ENCODE peak calls at places on chromosome 13, in five cellular contexts. C is endothelial cell of umbilical vein, T is HepG2, G is GM23338, B is fibroblast of lung. O is an unnamed sample.
A peak's percentile ranks its signal among the peaks of the same experiment; 100 is the strongest.

GRCh38 chr13:99439048-99439447 is 62.2 kb upstream of the TM9SF2 start:
- DNase-seq in B (no peak), T (no peak), C (no peak), G (no peak), O (no peak)

GRCh38 chr13:87981416-87981815 is 310.2 kb downstream of the SLITRK5 start:
- DNase-seq in B (no peak), C (no peak), G (no peak), T (no peak), O (no peak)

GRCh38 chr13:30664689-30665088 is 47.0 kb downstream of the USPL1 start:
- DNase-seq in C (no peak), B (no peak), T (no peak), G (no peak), O (no peak)

GRCh38 chr13:99717959-99718674 is 216.8 kb downstream of the TM9SF2 start:
- DNase-seq in G (peak; percentile 88), C (no peak), T (no peak), B (no peak), O (no peak)

GRCh38 chr13:19172647-19173030 is 9.0 kb downstream of the TUBA3C start:
- DNase-seq in C (no peak), T (no peak), B (no peak), G (no peak), O (no peak)

GRCh38 chr13:33154911-33155310 is 130.6 kb downstream of the STARD13 start:
- DNase-seq in G (no peak), T (no peak), C (no peak), B (no peak), O (no peak)

GRCh38 chr13:76086729-76087128 is 450.6 kb downstream of the LMO7 start:
- DNase-seq in G (peak; percentile 10), B (no peak), C (no peak), T (no peak), O (peak; percentile 13)

GRCh38 chr13:68550330-68550729 is 1320.2 kb upstream of the PCDH9 start:
- DNase-seq in B (no peak), C (no peak), T (no peak), G (no peak), O (no peak)

GRCh38 chr13:50549221-50549942 is 294.1 kb downstream of the DLEU7 start:
- DNase-seq in C (no peak), T (no peak), B (no peak), G (no peak), O (no peak)

GRCh38 chr13:20826810-20827560 is 53.2 kb upstream of the EEF1AKMT1 start:
- DNase-seq in B (no peak), C (no peak), T (no peak), G (no peak), O (no peak)

GRCh38 chr13:93810264-93810663 is 583.7 kb downstream of the GPC6 start:
- DNase-seq in C (no peak), G (no peak), T (peak; percentile 3), B (no peak), O (no peak)

GRCh38 chr13:46348976-46349375 is 38.1 kb downstream of the RUBCNL start:
- DNase-seq in B (peak; percentile 23), C (no peak), T (no peak), G (no peak), O (peak; percentile 18)

GRCh38 chr13:89695343-89696257 is 1651.9 kb upstream of the MIR17HG start:
- DNase-seq in G (peak; percentile 73), T (peak; percentile 9), C (peak; percentile 68), B (peak; percentile 74), O (peak; percentile 60)

GRCh38 chr13:35714588-35714987 is 238.1 kb upstream of the MAB21L1 start:
- DNase-seq in C (no peak), T (no peak), G (no peak), B (no peak), O (peak; percentile 71)

GRCh38 chr13:101146101-101146898 is 270.0 kb downstream of the NALCN start:
- DNase-seq in G (no peak), B (no peak), C (no peak), T (no peak), O (no peak)

GRCh38 chr13:73984201-73984600 is 150.0 kb downstream of the KLF12 start:
- DNase-seq in T (no peak), C (no peak), B (no peak), G (no peak), O (no peak)

GRCh38 chr13:91211548-91211947 is 135.9 kb upstream of the MIR17HG start:
- DNase-seq in T (no peak), C (peak; percentile 1), B (no peak), G (no peak), O (no peak)

GRCh38 chr13:76696370-76696769 is 189.8 kb downstream of the KCTD12 start:
- DNase-seq in T (peak; percentile 40), G (no peak), C (no peak), B (no peak), O (no peak)

GRCh38 chr13:49502954-49503353 is 7.2 kb downstream of the PHF11 start:
- DNase-seq in B (peak; percentile 76), C (peak; percentile 58), G (no peak), T (no peak), O (no peak)

GRCh38 chr13:31409678-31410356 is 210.0 kb downstream of the B3GLCT start:
- DNase-seq in T (no peak), G (peak; percentile 52), B (no peak), C (no peak), O (peak; percentile 26)

GRCh38 chr13:76860706-76861105 is 25.5 kb downstream of the KCTD12 start:
- DNase-seq in C (no peak), B (no peak), T (no peak), G (no peak), O (no peak)

GRCh38 chr13:51758691-51759090 is 45.3 kb downstream of the DHRS12 start:
- DNase-seq in B (no peak), T (no peak), C (no peak), G (no peak), O (no peak)

GRCh38 chr13:46686171-46686570 is 110.8 kb downstream of the ESD start:
- DNase-seq in C (no peak), T (no peak), B (no peak), G (no peak), O (no peak)

GRCh38 chr13:92355213-92355612 is 871.4 kb upstream of the GPC6 start:
- DNase-seq in T (peak; percentile 10), C (no peak), G (peak; percentile 66), B (peak; percentile 76), O (peak; percentile 57)

GRCh38 chr13:34808649-34809048 is 133.4 kb upstream of the NBEA start:
- DNase-seq in T (no peak), C (no peak), B (no peak), G (no peak), O (no peak)

GRCh38 chr13:57739089-57739488 is 107.5 kb downstream of the PCDH17 start:
- DNase-seq in C (peak; percentile 12), G (peak; percentile 17), T (no peak), B (no peak), O (no peak)

GRCh38 chr13:98944336-98944735 is 33.5 kb downstream of the DOCK9 start:
- DNase-seq in G (no peak), B (peak; percentile 33), C (no peak), T (no peak), O (no peak)

GRCh38 chr13:21998279-21998678 is 327.4 kb downstream of the FGF9 start:
- DNase-seq in B (no peak), G (peak; percentile 15), C (no peak), T (peak; percentile 16), O (peak; percentile 18)

GRCh38 chr13:27038323-27038722 is 133.3 kb downstream of the USP12 start:
- DNase-seq in C (peak; percentile 71), B (peak; percentile 63), T (no peak), G (no peak), O (no peak)

GRCh38 chr13:60167121-60167520 is 3.4 kb upstream of the DIAPH3 start:
- DNase-seq in C (no peak), G (no peak), B (no peak), T (no peak), O (no peak)

DNA sequence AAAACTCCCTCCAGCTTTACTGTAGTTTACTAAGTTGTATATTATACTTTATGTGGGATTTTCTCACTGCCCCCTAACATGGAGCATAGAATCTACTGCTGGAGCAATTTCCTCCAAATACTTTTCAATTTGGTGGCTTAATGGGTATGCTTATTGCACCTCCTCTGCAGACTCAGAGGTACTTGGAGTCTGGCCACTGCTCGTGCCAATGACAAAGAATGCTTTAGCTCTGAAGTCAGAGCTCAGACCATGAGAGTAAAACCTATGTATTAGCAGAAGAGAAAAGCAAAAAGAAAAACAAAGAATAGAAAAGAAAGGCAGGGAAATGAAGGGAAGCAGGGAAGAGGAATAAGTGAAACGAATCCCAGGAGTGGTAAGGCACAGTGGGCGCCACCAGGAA is 71.9 kb downstream of the SUCLA2 start:
- DNase-seq in T (no peak), C (no peak), G (no peak), B (no peak), O (no peak)
- TF ChIP-seq EZH2 in T (no peak), C (no peak), G (no peak), B (no peak), O (no peak)

DNA sequence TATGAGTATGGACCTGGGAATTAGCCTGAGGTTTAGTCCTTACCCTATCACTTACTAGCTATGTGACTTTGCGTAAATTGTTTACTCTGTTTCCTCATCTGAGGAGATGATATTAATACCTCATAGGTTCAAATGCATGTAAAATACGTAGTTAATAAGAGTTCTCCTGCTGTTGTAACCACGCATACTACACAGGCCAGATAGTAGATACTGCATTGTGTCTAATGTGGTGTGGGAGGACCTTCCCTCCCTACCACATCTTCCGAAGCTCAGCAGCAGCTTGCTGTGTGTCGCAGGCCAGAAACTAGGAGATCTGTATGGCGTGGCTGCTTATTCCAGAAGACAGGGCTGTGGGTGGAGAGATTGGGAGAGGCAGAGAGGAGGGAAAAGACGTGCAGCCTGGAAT is 23.0 kb downstream of the GTF2F2 start:
- DNase-seq in B (peak; percentile 41), C (no peak), T (no peak), G (no peak), O (no peak)
- H3K79me2 ChIP-seq in B (peaks cover 17% of the 10 kb centered on the region), C (peaks cover 44% of the 10 kb centered on the region), T (peaks cover 17% of the 10 kb centered on the region), G (peaks cover 80% of the 10 kb centered on the region), O (peaks cover 89% of the 10 kb centered on the region)

GRCh38 chr13:25171170-25171516 is 945 bp downstream of the AMER2 start:
- DNase-seq in G (no peak), B (no peak), C (peak; percentile 4), T (no peak), O (no peak)
- TF ChIP-seq EZH2 in G (no peak), B (peak; percentile 82), C (peak; percentile 94), T (no peak), O (peak; percentile 90)

GRCh38 chr13:41061075-41061913 is at the start of gene WBP4:
- DNase-seq in G (peak; percentile 97), T (peak; percentile 89), B (peak; percentile 98), C (peak; percentile 96), O (peak; percentile 97)

GRCh38 chr13:41058229-41059070 is 2.9 kb upstream of the WBP4 start:
- DNase-seq in T (no peak), C (no peak), G (no peak), B (no peak), O (no peak)

GRCh38 chr13:41059896-41060722 is 1.2 kb upstream of the WBP4 start:
- DNase-seq in T (peak; percentile 92), G (peak; percentile 95), C (peak; percentile 90), B (peak; percentile 91), O (peak; percentile 94)

GRCh38 chr13:41060723-41061074 is 610 bp upstream of the WBP4 start:
- DNase-seq in C (peak; percentile 81), G (peak; percentile 76), T (peak; percentile 56), B (no peak), O (peak; percentile 92)

DNA sequence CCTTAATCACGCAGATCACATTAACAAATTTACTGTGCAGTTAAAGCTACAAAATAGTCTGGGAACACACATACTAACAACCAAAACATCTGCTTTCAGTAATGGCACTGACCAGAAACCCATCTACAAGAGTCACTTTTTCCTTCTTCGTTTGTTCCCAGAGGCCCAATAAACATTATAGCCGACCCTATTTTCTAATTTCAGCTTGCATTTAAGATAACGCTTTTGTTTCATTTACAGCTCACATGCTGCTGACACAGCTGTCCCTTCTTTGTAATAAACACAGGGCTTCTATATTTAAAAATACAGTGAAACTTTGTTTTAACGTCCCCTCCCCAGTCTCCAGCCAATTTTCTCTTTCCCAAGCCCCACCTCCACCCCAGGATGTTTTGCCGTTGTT is 1.8 kb upstream of the WBP4 start:
- DNase-seq in B (no peak), T (no peak), G (peak; percentile 27), C (peak; percentile 72), O (no peak)
- H3K79me2 ChIP-seq in B (peaks cover 77% of the 10 kb centered on the region), T (peaks cover 92% of the 10 kb centered on the region), G (peaks cover 54% of the 10 kb centered on the region), C (peaks cover 66% of the 10 kb centered on the region), O (peaks cover 48% of the 10 kb centered on the region)